ENCODE peak calls at places on chromosome 9, in six cellular contexts. N is WERI-Rb-1, U is anterior cingulate cortex, D is WTC11, W is adrenal gland, I is KG1. E is an unnamed sample.

GRCh38 chr9:32136700-32137339 is 247.6 kb upstream of the ACO1 start:
- DNase-seq in N (peak; percentile 58), U (no peak), D (peak; percentile 16), W (peak; percentile 38), I (no peak), E (no peak)

GRCh38 chr9:91690540-91691249 is 259.3 kb downstream of the ROR2 start:
- DNase-seq in N (no peak), U (no peak), D (no peak), W (no peak), I (no peak), E (no peak)

GRCh38 chr9:101029300-101030021 is 934 bp downstream of the PLPPR1 start:
- DNase-seq in N (peak; percentile 37), U (no peak), D (peak; percentile 28), W (no peak), I (no peak), E (no peak)

GRCh38 chr9:16337322-16338029 is 533.0 kb downstream of the BNC2 start:
- DNase-seq in N (no peak), U (no peak), D (no peak), W (peak; percentile 72), I (no peak), E (no peak)

GRCh38 chr9:84841915-84842314 is 172.4 kb downstream of the NTRK2 start:
- DNase-seq in N (no peak), U (no peak), D (no peak), W (no peak), I (no peak), E (no peak)

GRCh38 chr9:33852216-33852826 is 35.4 kb downstream of the UBE2R2 start:
- DNase-seq in N (peak; percentile 52), U (peak; percentile 22), D (peak; percentile 38), W (peak; percentile 79), I (no peak), E (peak; percentile 22)

GRCh38 chr9:76371901-76372300 is 22.3 kb downstream of the RFK start:
- DNase-seq in N (no peak), U (no peak), D (no peak), W (no peak), I (no peak), E (no peak)

GRCh38 chr9:136497916-136498695 is 15.3 kb upstream of the SEC16A start:
- DNase-seq in N (no peak), U (no peak), D (no peak), W (no peak), I (no peak), E (no peak)

GRCh38 chr9:78967557-78968212 is 604.1 kb upstream of the TLE4 start:
- DNase-seq in N (no peak), U (no peak), D (no peak), W (no peak), I (no peak), E (no peak)

GRCh38 chr9:114080195-114080772 is 2.2 kb upstream of the AMBP start:
- DNase-seq in N (no peak), U (no peak), D (no peak), W (no peak), I (no peak), E (no peak)

GRCh38 chr9:70413798-70414775 is at the start of gene KLF9:
- DNase-seq in N (peak; percentile 74), U (peak; percentile 68), D (peak; percentile 78), W (peak; percentile 98), I (peak; percentile 71), E (peak; percentile 86)

GRCh38 chr9:93648836-93649235 is 72.5 kb downstream of the PHF2 start:
- DNase-seq in N (peak; percentile 32), U (no peak), D (no peak), W (no peak), I (no peak), E (no peak)

GRCh38 chr9:97596906-97597305 is 36.3 kb downstream of the TSTD2 start:
- DNase-seq in N (no peak), U (no peak), D (no peak), W (no peak), I (no peak), E (no peak)

GRCh38 chr9:109249615-109250014 is 71.2 kb downstream of the EPB41L4B start:
- DNase-seq in N (peak; percentile 43), U (no peak), D (peak; percentile 70), W (no peak), I (no peak), E (no peak)

GRCh38 chr9:89278997-89279739 is 31.8 kb upstream of the CKS2 start:
- DNase-seq in N (no peak), U (no peak), D (no peak), W (peak; percentile 33), I (peak; percentile 50), E (no peak)

GRCh38 chr9:7333714-7334113 is 465.9 kb downstream of the DMAC1 start:
- DNase-seq in N (no peak), U (no peak), D (no peak), W (no peak), I (no peak), E (no peak)

GRCh38 chr9:130331573-130331972 is 66.0 kb downstream of the HMCN2 start:
- DNase-seq in N (peak; percentile 65), U (no peak), D (no peak), W (no peak), I (no peak), E (no peak)

GRCh38 chr9:112044183-112044582 is 130.9 kb downstream of the SUSD1 start:
- DNase-seq in N (no peak), U (no peak), D (no peak), W (no peak), I (no peak), E (no peak)